ENCODE peak calls at places on chromosome 1, in seven cellular contexts. One of them, this sample, is unnamed. For H3K4me1, the result is how much of the 10 kb centered on the place peaks cover.

GRCh38 chr1:61851235-61851634 is 109.0 kb downstream of the PATJ start:
- DNase-seq in IMR-90: no peak
- DNase-seq in GM12878: no peak
- DNase-seq in A549: no peak
- DNase-seq in SK-N-SH: no peak
- DNase-seq in K562: no peak
- DNase-seq in H1: no peak
- DNase-seq in this sample: no peak

GRCh38 chr1:20730690-20731056 is 1.8 kb downstream of the SH2D5 start:
- DNase-seq in IMR-90: no peak
- DNase-seq in GM12878: no peak
- DNase-seq in A549: no peak
- DNase-seq in SK-N-SH: peak
- DNase-seq in K562: no peak
- DNase-seq in H1: peak
- DNase-seq in this sample: no peak

GRCh38 chr1:1435094-1435903 is at the start of gene VWA1:
- DNase-seq in IMR-90: peak
- DNase-seq in GM12878: no peak
- DNase-seq in A549: no peak
- DNase-seq in SK-N-SH: peak
- DNase-seq in K562: peak
- DNase-seq in H1: peak
- DNase-seq in this sample: no peak

GRCh38 chr1:28195780-28196179 is 19.3 kb upstream of the PTAFR start:
- DNase-seq in IMR-90: no peak
- DNase-seq in GM12878: no peak
- DNase-seq in A549: no peak
- DNase-seq in SK-N-SH: no peak
- DNase-seq in K562: no peak
- DNase-seq in H1: no peak
- DNase-seq in this sample: no peak

GRCh38 chr1:24899581-24900485 is 30.2 kb downstream of the RUNX3 start:
- DNase-seq in IMR-90: no peak
- DNase-seq in GM12878: no peak
- DNase-seq in A549: no peak
- DNase-seq in SK-N-SH: no peak
- DNase-seq in K562: no peak
- DNase-seq in H1: peak
- DNase-seq in this sample: no peak

GRCh38 chr1:206001476-206001888 is 1.7 kb downstream of the RAB7B start:
- DNase-seq in IMR-90: peak
- DNase-seq in GM12878: no peak
- DNase-seq in A549: peak
- DNase-seq in SK-N-SH: no peak
- DNase-seq in K562: peak
- DNase-seq in H1: no peak
- DNase-seq in this sample: no peak

GRCh38 chr1:55375617-55376258 is 160.6 kb upstream of the USP24 start:
- DNase-seq in IMR-90: peak
- DNase-seq in GM12878: no peak
- DNase-seq in A549: peak
- DNase-seq in SK-N-SH: peak
- DNase-seq in K562: peak
- DNase-seq in H1: peak
- DNase-seq in this sample: peak

GRCh38 chr1:113783254-113784103 is 24.2 kb upstream of the PHTF1 start:
- DNase-seq in IMR-90: peak
- DNase-seq in GM12878: peak
- DNase-seq in A549: no peak
- DNase-seq in SK-N-SH: no peak
- DNase-seq in K562: peak
- DNase-seq in H1: no peak
- DNase-seq in this sample: no peak

GRCh38 chr1:54069792-54070548 is 16.6 kb downstream of the TCEANC2 start:
- DNase-seq in IMR-90: peak
- DNase-seq in GM12878: no peak
- DNase-seq in A549: peak
- DNase-seq in SK-N-SH: peak
- DNase-seq in K562: peak
- DNase-seq in H1: no peak
- DNase-seq in this sample: peak

GRCh38 chr1:36948147-36948546 is 86.2 kb downstream of the GRIK3 start:
- DNase-seq in IMR-90: no peak
- DNase-seq in GM12878: no peak
- DNase-seq in A549: no peak
- DNase-seq in SK-N-SH: no peak
- DNase-seq in K562: no peak
- DNase-seq in H1: no peak
- DNase-seq in this sample: no peak

GRCh38 chr1:36950588-36950987 is 83.7 kb downstream of the GRIK3 start:
- DNase-seq in IMR-90: no peak
- DNase-seq in GM12878: peak
- DNase-seq in A549: no peak
- DNase-seq in SK-N-SH: no peak
- DNase-seq in K562: no peak
- DNase-seq in H1: no peak
- DNase-seq in this sample: no peak

GRCh38 chr1:36951761-36952160 is 82.6 kb downstream of the GRIK3 start:
- DNase-seq in IMR-90: no peak
- DNase-seq in GM12878: no peak
- DNase-seq in A549: no peak
- DNase-seq in SK-N-SH: no peak
- DNase-seq in K562: no peak
- DNase-seq in H1: no peak
- DNase-seq in this sample: no peak

GRCh38 chr1:36947384-36947783 is 86.9 kb downstream of the GRIK3 start:
- DNase-seq in IMR-90: no peak
- DNase-seq in GM12878: no peak
- DNase-seq in A549: no peak
- DNase-seq in SK-N-SH: no peak
- DNase-seq in K562: no peak
- DNase-seq in H1: no peak
- DNase-seq in this sample: no peak

DNA sequence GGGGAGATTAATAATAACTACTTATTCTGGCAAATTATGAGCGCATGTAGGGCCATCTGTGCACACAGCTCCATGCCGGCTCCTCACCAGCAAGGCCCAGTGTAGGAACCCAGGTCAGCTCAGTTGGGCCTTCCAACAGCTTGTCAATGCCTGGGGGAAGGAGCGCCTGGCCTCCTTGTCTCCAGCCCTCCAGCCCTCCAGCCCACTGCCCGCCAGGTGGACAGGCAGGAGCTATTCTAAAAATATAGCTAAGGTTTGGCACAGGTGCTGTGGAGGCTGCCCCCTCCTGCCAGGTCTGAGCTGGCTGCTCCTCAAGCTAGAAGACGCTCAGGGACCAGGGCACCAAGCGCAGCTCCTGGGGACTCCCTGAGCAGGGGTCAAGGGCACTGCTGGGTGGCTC is 85.7 kb downstream of the GRIK3 start:
- DNase-seq in IMR-90: no peak
- DNase-seq in GM12878: no peak
- DNase-seq in A549: no peak
- DNase-seq in SK-N-SH: no peak
- DNase-seq in K562: no peak
- DNase-seq in H1: no peak
- DNase-seq in this sample: no peak
- H3K4me1 ChIP-seq in IMR-90: under half
- H3K4me1 ChIP-seq in GM12878: under half
- H3K4me1 ChIP-seq in A549: under half
- H3K4me1 ChIP-seq in SK-N-SH: under half
- H3K4me1 ChIP-seq in K562: under half
- H3K4me1 ChIP-seq in H1: under half
- H3K4me1 ChIP-seq in this sample: under half

DNA sequence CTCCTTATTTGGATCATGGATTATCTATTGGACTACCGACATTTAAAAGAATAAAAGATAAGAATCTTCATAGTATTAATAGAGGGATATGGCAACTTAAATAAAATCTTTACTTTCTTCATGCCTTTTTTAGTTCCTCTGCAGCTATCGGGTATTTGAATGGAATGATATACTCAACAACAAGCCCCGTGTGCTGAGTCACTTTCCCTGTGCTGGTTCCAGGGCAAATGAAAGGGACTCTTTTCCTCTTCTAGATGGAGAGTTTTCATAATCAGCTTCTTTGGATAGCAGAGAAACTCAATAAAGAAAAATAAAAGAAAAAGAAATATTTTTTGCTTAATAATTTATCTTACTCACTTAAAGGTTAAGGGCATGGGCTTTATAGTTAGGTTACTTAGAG is 213.7 kb downstream of the LRRC40 start:
- DNase-seq in IMR-90: peak
- DNase-seq in GM12878: no peak
- DNase-seq in A549: no peak
- DNase-seq in SK-N-SH: no peak
- DNase-seq in K562: no peak
- DNase-seq in H1: no peak
- DNase-seq in this sample: no peak
- TF ChIP-seq USF2 in IMR-90: no peak
- TF ChIP-seq USF2 in GM12878: no peak
- TF ChIP-seq USF2 in A549: no peak
- TF ChIP-seq USF2 in SK-N-SH: no peak
- TF ChIP-seq USF2 in K562: no peak
- TF ChIP-seq USF2 in H1: no peak
- TF ChIP-seq USF2 in this sample: no peak

DNA sequence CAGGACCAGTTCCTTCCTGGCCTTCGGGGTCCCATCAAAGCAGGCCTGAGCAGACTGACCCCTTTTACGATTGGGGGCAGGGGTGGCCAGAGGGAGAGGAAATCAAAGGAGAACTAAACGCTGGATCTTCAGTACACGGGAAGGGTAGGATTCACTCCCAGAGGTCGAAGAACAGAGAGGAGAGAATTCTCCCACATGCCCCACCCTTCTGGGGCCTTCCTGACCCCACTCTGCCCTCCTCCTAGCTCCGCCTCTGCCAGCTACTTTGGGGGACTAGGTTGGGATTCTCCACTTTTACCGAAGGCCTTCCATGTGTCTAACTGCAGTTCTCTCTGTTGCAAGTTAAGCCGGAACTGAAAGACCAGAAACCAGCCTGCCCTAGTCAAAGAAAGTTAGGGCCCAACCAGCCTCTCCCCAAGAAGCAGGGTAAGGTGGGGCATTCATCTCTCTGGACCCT is 654 bp upstream of the ARHGEF2 start:
- DNase-seq in IMR-90: peak
- DNase-seq in GM12878: no peak
- DNase-seq in A549: no peak
- DNase-seq in SK-N-SH: no peak
- DNase-seq in K562: peak
- DNase-seq in H1: no peak
- DNase-seq in this sample: no peak
- H3K4me1 ChIP-seq in IMR-90: half or more
- H3K4me1 ChIP-seq in GM12878: under half
- H3K4me1 ChIP-seq in A549: half or more
- H3K4me1 ChIP-seq in SK-N-SH: under half
- H3K4me1 ChIP-seq in K562: half or more
- H3K4me1 ChIP-seq in H1: half or more
- H3K4me1 ChIP-seq in this sample: half or more

DNA sequence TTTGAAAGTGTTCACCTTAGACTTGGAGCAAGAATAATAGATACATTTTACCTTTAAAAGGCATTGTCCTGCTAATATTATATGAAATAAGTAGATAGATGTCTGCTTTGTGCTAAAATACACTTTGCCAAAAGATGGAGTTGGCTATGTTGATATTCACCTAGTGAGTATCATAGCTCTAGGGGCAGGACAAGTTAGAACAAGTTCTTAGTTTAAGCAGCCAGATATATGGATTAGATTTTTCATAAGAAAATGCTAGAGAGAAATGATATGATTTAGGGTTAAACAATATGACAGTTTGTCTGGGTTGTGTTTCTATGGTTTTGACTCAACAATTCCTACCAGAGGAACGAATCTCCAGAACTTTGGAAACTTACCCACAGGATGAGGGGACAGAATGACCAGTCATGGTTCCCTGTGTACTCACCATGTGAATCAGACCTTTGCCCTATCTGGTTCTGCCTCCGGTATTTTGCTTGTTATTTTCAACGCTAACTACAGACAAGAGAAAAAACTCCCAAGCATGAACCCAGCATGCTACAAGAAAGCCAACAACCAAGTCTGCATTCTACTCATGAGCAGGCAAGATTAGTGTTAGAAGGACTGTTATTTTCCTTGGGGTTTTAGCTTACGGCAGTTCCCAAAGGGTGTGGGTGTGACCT is 1.7 kb downstream of the F5 start:
- DNase-seq in IMR-90: no peak
- DNase-seq in GM12878: no peak
- DNase-seq in A549: no peak
- DNase-seq in SK-N-SH: no peak
- DNase-seq in K562: no peak
- DNase-seq in H1: no peak
- DNase-seq in this sample: peak
- TF ChIP-seq USF2 in IMR-90: no peak
- TF ChIP-seq USF2 in GM12878: no peak
- TF ChIP-seq USF2 in A549: no peak
- TF ChIP-seq USF2 in SK-N-SH: no peak
- TF ChIP-seq USF2 in K562: no peak
- TF ChIP-seq USF2 in H1: no peak
- TF ChIP-seq USF2 in this sample: no peak

This sample was measured in HepG2.